ENCODE peak calls at places on chromosomes 7 and 10, in ten cellular contexts. One of them, this sample, is unnamed. For H3K4me1, the result is how much of the 10 kb centered on the place peaks cover.

GRCh38 chr7:107978815-107979408 is 24.0 kb downstream of the LAMB1 start:
- DNase-seq in heart left ventricle: no peak
- DNase-seq in HCT116: no peak
- DNase-seq in tibial nerve: no peak
- DNase-seq in uterus: no peak
- DNase-seq in IMR-90: no peak
- DNase-seq in A549: no peak
- DNase-seq in body of pancreas: no peak
- DNase-seq in transverse colon: no peak
- DNase-seq in thyroid gland: no peak
- DNase-seq in this sample: no peak

GRCh38 chr10:72338180-72338579 is 16.5 kb downstream of the DNAJB12 start:
- DNase-seq in heart left ventricle: no peak
- DNase-seq in HCT116: no peak
- DNase-seq in tibial nerve: no peak
- DNase-seq in uterus: no peak
- DNase-seq in IMR-90: no peak
- DNase-seq in A549: no peak
- DNase-seq in body of pancreas: no peak
- DNase-seq in transverse colon: no peak
- DNase-seq in thyroid gland: no peak
- DNase-seq in this sample: no peak

GRCh38 chr7:131071786-131072504 is 255.7 kb upstream of the MKLN1 start:
- DNase-seq in heart left ventricle: peak
- DNase-seq in HCT116: no peak
- DNase-seq in tibial nerve: peak
- DNase-seq in uterus: peak
- DNase-seq in IMR-90: peak
- DNase-seq in A549: no peak
- DNase-seq in body of pancreas: peak
- DNase-seq in transverse colon: peak
- DNase-seq in thyroid gland: no peak
- DNase-seq in this sample: peak

GRCh38 chr7:27200761-27201230 is 905 bp upstream of the HOXA13 start:
- DNase-seq in heart left ventricle: no peak
- DNase-seq in HCT116: no peak
- DNase-seq in tibial nerve: no peak
- DNase-seq in uterus: no peak
- DNase-seq in IMR-90: no peak
- DNase-seq in A549: no peak
- DNase-seq in body of pancreas: peak
- DNase-seq in transverse colon: no peak
- DNase-seq in thyroid gland: no peak
- DNase-seq in this sample: no peak

GRCh38 chr7:151859111-151859947 is 17.6 kb downstream of the PRKAG2 start:
- DNase-seq in heart left ventricle: peak
- DNase-seq in HCT116: no peak
- DNase-seq in tibial nerve: no peak
- DNase-seq in uterus: no peak
- DNase-seq in IMR-90: no peak
- DNase-seq in A549: no peak
- DNase-seq in body of pancreas: peak
- DNase-seq in transverse colon: no peak
- DNase-seq in thyroid gland: no peak
- DNase-seq in this sample: no peak

GRCh38 chr10:97849491-97850402 is at the start of gene GOLGA7B:
- DNase-seq in heart left ventricle: no peak
- DNase-seq in HCT116: no peak
- DNase-seq in tibial nerve: no peak
- DNase-seq in uterus: no peak
- DNase-seq in IMR-90: peak
- DNase-seq in A549: peak
- DNase-seq in body of pancreas: peak
- DNase-seq in transverse colon: peak
- DNase-seq in thyroid gland: peak
- DNase-seq in this sample: no peak

GRCh38 chr7:147774461-147774860 is 816.1 kb upstream of the C7orf33 start:
- DNase-seq in heart left ventricle: no peak
- DNase-seq in HCT116: no peak
- DNase-seq in tibial nerve: no peak
- DNase-seq in uterus: no peak
- DNase-seq in IMR-90: no peak
- DNase-seq in A549: no peak
- DNase-seq in body of pancreas: no peak
- DNase-seq in transverse colon: no peak
- DNase-seq in thyroid gland: no peak
- DNase-seq in this sample: no peak

GRCh38 chr10:49174261-49174925 is 13.8 kb downstream of the TMEM273 start:
- DNase-seq in heart left ventricle: no peak
- DNase-seq in HCT116: no peak
- DNase-seq in tibial nerve: no peak
- DNase-seq in uterus: no peak
- DNase-seq in IMR-90: no peak
- DNase-seq in A549: no peak
- DNase-seq in body of pancreas: no peak
- DNase-seq in transverse colon: no peak
- DNase-seq in thyroid gland: no peak
- DNase-seq in this sample: no peak

GRCh38 chr7:116449950-116450349 is 49.6 kb upstream of the CAV2 start:
- DNase-seq in heart left ventricle: no peak
- DNase-seq in HCT116: no peak
- DNase-seq in tibial nerve: no peak
- DNase-seq in uterus: no peak
- DNase-seq in IMR-90: no peak
- DNase-seq in A549: no peak
- DNase-seq in body of pancreas: no peak
- DNase-seq in transverse colon: no peak
- DNase-seq in thyroid gland: no peak
- DNase-seq in this sample: no peak

GRCh38 chr7:5177060-5177459 is 13.0 kb upstream of the WIPI2 start:
- DNase-seq in heart left ventricle: peak
- DNase-seq in HCT116: no peak
- DNase-seq in tibial nerve: peak
- DNase-seq in uterus: peak
- DNase-seq in IMR-90: peak
- DNase-seq in A549: no peak
- DNase-seq in body of pancreas: peak
- DNase-seq in transverse colon: peak
- DNase-seq in thyroid gland: peak
- DNase-seq in this sample: peak

GRCh38 chr7:147595076-147595475 is 995.5 kb upstream of the C7orf33 start:
- DNase-seq in heart left ventricle: no peak
- DNase-seq in HCT116: no peak
- DNase-seq in tibial nerve: no peak
- DNase-seq in uterus: no peak
- DNase-seq in IMR-90: no peak
- DNase-seq in A549: no peak
- DNase-seq in body of pancreas: no peak
- DNase-seq in transverse colon: no peak
- DNase-seq in thyroid gland: no peak
- DNase-seq in this sample: no peak

GRCh38 chr10:131127610-131128009 is 183.9 kb downstream of the TCERG1L start:
- DNase-seq in heart left ventricle: no peak
- DNase-seq in HCT116: no peak
- DNase-seq in tibial nerve: no peak
- DNase-seq in uterus: no peak
- DNase-seq in IMR-90: no peak
- DNase-seq in A549: no peak
- DNase-seq in body of pancreas: no peak
- DNase-seq in transverse colon: no peak
- DNase-seq in thyroid gland: peak
- DNase-seq in this sample: no peak

GRCh38 chr10:62077330-62078015 is 176.0 kb downstream of the ARID5B start:
- DNase-seq in heart left ventricle: no peak
- DNase-seq in HCT116: no peak
- DNase-seq in tibial nerve: no peak
- DNase-seq in uterus: no peak
- DNase-seq in IMR-90: no peak
- DNase-seq in A549: no peak
- DNase-seq in body of pancreas: no peak
- DNase-seq in transverse colon: no peak
- DNase-seq in thyroid gland: no peak
- DNase-seq in this sample: no peak
- H3K4me1 ChIP-seq in heart left ventricle: under half
- H3K4me1 ChIP-seq in HCT116: under half
- H3K4me1 ChIP-seq in tibial nerve: half or more
- H3K4me1 ChIP-seq in uterus: under half
- H3K4me1 ChIP-seq in IMR-90: under half
- H3K4me1 ChIP-seq in A549: under half
- H3K4me1 ChIP-seq in body of pancreas: under half
- H3K4me1 ChIP-seq in transverse colon: under half
- H3K4me1 ChIP-seq in thyroid gland: under half
- H3K4me1 ChIP-seq in this sample: under half

GRCh38 chr7:143380646-143381426 is at the start of gene ZYX:
- DNase-seq in heart left ventricle: peak
- DNase-seq in HCT116: peak
- DNase-seq in tibial nerve: peak
- DNase-seq in uterus: peak
- DNase-seq in IMR-90: peak
- DNase-seq in A549: peak
- DNase-seq in body of pancreas: peak
- DNase-seq in transverse colon: peak
- DNase-seq in thyroid gland: peak
- DNase-seq in this sample: peak
- TF ChIP-seq POLR2A in heart left ventricle: peak
- TF ChIP-seq POLR2A in HCT116: no peak
- TF ChIP-seq POLR2A in tibial nerve: peak
- TF ChIP-seq POLR2A in uterus: peak
- TF ChIP-seq POLR2A in IMR-90: peak
- TF ChIP-seq POLR2A in A549: peak
- TF ChIP-seq POLR2A in body of pancreas: peak
- TF ChIP-seq POLR2A in transverse colon: peak
- TF ChIP-seq POLR2A in thyroid gland: peak
- TF ChIP-seq POLR2A in this sample: peak

DNA sequence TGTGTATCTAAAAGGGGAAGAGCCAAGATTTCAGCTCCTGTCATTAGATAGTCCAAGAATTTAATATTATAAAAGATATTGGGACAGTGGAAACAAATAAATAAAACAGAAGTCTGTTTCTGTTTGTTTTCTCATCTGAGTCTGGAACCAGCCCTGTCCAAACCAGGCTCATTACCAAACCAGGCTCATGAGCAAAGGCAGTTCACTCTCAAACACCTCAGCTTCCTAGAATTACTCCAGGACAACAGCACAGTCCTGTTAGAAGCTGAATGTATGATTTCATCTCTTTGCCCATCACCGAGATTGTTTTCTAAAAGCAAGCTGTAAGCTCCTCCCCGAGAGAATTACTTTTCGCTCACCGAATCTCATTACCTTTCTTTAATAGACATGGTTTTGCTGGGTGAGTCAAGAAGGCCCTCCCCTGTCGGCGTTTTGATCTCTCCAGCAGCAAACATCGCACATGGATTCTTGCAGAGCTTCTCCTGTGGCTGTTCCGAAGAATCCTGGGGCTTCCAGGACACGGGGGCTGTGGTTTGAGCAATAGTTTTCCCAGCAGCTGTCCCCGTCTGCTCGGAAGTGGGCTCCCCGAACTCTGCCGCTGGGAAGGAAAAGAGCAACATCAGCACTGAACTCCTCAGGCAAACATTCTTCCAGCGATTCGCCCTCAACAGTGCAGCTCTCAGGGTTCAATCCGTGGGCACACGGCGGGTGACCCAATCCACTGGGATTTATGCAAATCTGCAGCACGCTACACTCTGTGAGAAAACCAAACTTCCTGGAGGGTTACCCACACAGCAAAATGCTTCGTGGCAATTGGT is 112.5 kb downstream of the SVIL start:
- DNase-seq in heart left ventricle: no peak
- DNase-seq in HCT116: no peak
- DNase-seq in tibial nerve: no peak
- DNase-seq in uterus: peak
- DNase-seq in IMR-90: peak
- DNase-seq in A549: no peak
- DNase-seq in body of pancreas: no peak
- DNase-seq in transverse colon: peak
- DNase-seq in thyroid gland: no peak
- DNase-seq in this sample: peak
- H3K4me1 ChIP-seq in heart left ventricle: under half
- H3K4me1 ChIP-seq in HCT116: under half
- H3K4me1 ChIP-seq in tibial nerve: under half
- H3K4me1 ChIP-seq in uterus: under half
- H3K4me1 ChIP-seq in IMR-90: under half
- H3K4me1 ChIP-seq in A549: under half
- H3K4me1 ChIP-seq in body of pancreas: under half
- H3K4me1 ChIP-seq in transverse colon: under half
- H3K4me1 ChIP-seq in thyroid gland: under half
- H3K4me1 ChIP-seq in this sample: under half

GRCh38 chr7:106273009-106273695 is 11.6 kb downstream of the NAMPT start:
- DNase-seq in heart left ventricle: no peak
- DNase-seq in HCT116: no peak
- DNase-seq in tibial nerve: no peak
- DNase-seq in uterus: no peak
- DNase-seq in IMR-90: no peak
- DNase-seq in A549: no peak
- DNase-seq in body of pancreas: no peak
- DNase-seq in transverse colon: no peak
- DNase-seq in thyroid gland: no peak
- DNase-seq in this sample: no peak
- TF ChIP-seq POLR2A in heart left ventricle: no peak
- TF ChIP-seq POLR2A in HCT116: no peak
- TF ChIP-seq POLR2A in tibial nerve: no peak
- TF ChIP-seq POLR2A in uterus: no peak
- TF ChIP-seq POLR2A in IMR-90: no peak
- TF ChIP-seq POLR2A in A549: no peak
- TF ChIP-seq POLR2A in body of pancreas: no peak
- TF ChIP-seq POLR2A in transverse colon: no peak
- TF ChIP-seq POLR2A in thyroid gland: no peak
- TF ChIP-seq POLR2A in this sample: no peak

DNA sequence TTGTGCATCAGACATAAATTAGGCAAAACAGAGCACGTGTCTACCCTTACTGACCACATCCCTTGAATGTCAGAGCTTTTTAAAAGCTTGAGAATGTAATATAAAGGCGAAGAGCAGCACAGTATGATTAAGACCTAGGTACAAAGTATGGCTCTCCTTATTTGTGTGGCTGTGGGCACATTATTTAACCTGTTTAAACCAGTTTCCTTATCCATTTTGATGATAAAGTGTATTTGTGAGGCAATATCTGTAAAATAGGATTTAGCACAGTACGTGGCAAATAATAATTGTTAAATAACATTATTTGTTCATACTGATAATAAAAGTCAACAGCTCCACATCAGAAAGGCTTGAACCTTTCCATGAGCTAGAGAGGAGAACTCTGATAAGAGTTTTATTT is 69.4 kb downstream of the FAM185A start:
- DNase-seq in heart left ventricle: no peak
- DNase-seq in HCT116: no peak
- DNase-seq in tibial nerve: no peak
- DNase-seq in uterus: no peak
- DNase-seq in IMR-90: no peak
- DNase-seq in A549: no peak
- DNase-seq in body of pancreas: no peak
- DNase-seq in transverse colon: no peak
- DNase-seq in thyroid gland: no peak
- DNase-seq in this sample: no peak
- H3K4me1 ChIP-seq in heart left ventricle: under half
- H3K4me1 ChIP-seq in HCT116: under half
- H3K4me1 ChIP-seq in tibial nerve: under half
- H3K4me1 ChIP-seq in uterus: under half
- H3K4me1 ChIP-seq in IMR-90: under half
- H3K4me1 ChIP-seq in A549: under half
- H3K4me1 ChIP-seq in body of pancreas: under half
- H3K4me1 ChIP-seq in transverse colon: under half
- H3K4me1 ChIP-seq in thyroid gland: under half
- H3K4me1 ChIP-seq in this sample: under half

This sample was measured in ovary.